ENCODE peak calls at places on chromosomes 11 and 22, in ten cellular contexts. One of them, this sample, is unnamed.
A peak's percentile ranks its signal among the peaks of the same experiment; 100 is the strongest.

GRCh38 chr11:14342906-14343305 is 16.1 kb downstream of the RRAS2 start:
- DNase-seq in SJSA1: no peak
- DNase-seq in GM23338: no peak
- DNase-seq in BE2C: no peak
- DNase-seq in bronchial epithelial cell: no peak
- DNase-seq in cardiac fibroblast: peak; percentile 52
- DNase-seq in PC-9: no peak
- DNase-seq in CD8-positive, alpha-beta memory T cell: no peak
- DNase-seq in fibroblast of lung: peak; percentile 57
- DNase-seq in cardiac muscle cell: no peak
- DNase-seq in this sample: no peak

GRCh38 chr11:126375726-126376125 is 20.2 kb downstream of the ST3GAL4 start:
- DNase-seq in SJSA1: peak; percentile 25
- DNase-seq in GM23338: no peak
- DNase-seq in BE2C: no peak
- DNase-seq in bronchial epithelial cell: peak; percentile 47
- DNase-seq in cardiac fibroblast: peak; percentile 84
- DNase-seq in PC-9: no peak
- DNase-seq in CD8-positive, alpha-beta memory T cell: no peak
- DNase-seq in fibroblast of lung: peak; percentile 64
- DNase-seq in cardiac muscle cell: no peak
- DNase-seq in this sample: no peak

GRCh38 chr11:111634981-111635705 is 32.9 kb downstream of the SIK2 start:
- DNase-seq in SJSA1: peak; percentile 82
- DNase-seq in GM23338: peak; percentile 17
- DNase-seq in BE2C: no peak
- DNase-seq in bronchial epithelial cell: peak; percentile 49
- DNase-seq in cardiac fibroblast: peak; percentile 34
- DNase-seq in PC-9: no peak
- DNase-seq in CD8-positive, alpha-beta memory T cell: no peak
- DNase-seq in fibroblast of lung: peak; percentile 80
- DNase-seq in cardiac muscle cell: no peak
- DNase-seq in this sample: no peak

GRCh38 chr11:100719362-100719761 is 32.3 kb downstream of the ARHGAP42 start:
- DNase-seq in SJSA1: no peak
- DNase-seq in GM23338: peak; percentile 71
- DNase-seq in BE2C: peak; percentile 53
- DNase-seq in bronchial epithelial cell: no peak
- DNase-seq in cardiac fibroblast: peak; percentile 65
- DNase-seq in PC-9: peak; percentile 40
- DNase-seq in CD8-positive, alpha-beta memory T cell: no peak
- DNase-seq in fibroblast of lung: peak; percentile 54
- DNase-seq in cardiac muscle cell: peak; percentile 26
- DNase-seq in this sample: no peak

GRCh38 chr22:30423296-30423958 is 2.1 kb upstream of the MTFP1 start:
- DNase-seq in SJSA1: no peak
- DNase-seq in GM23338: peak; percentile 87
- DNase-seq in BE2C: peak; percentile 30
- DNase-seq in bronchial epithelial cell: no peak
- DNase-seq in cardiac fibroblast: no peak
- DNase-seq in PC-9: no peak
- DNase-seq in CD8-positive, alpha-beta memory T cell: no peak
- DNase-seq in fibroblast of lung: no peak
- DNase-seq in cardiac muscle cell: peak; percentile 51
- DNase-seq in this sample: no peak

GRCh38 chr11:94181943-94182342 is 53.3 kb downstream of the PANX1 start:
- DNase-seq in SJSA1: no peak
- DNase-seq in GM23338: no peak
- DNase-seq in BE2C: no peak
- DNase-seq in bronchial epithelial cell: no peak
- DNase-seq in cardiac fibroblast: no peak
- DNase-seq in PC-9: no peak
- DNase-seq in CD8-positive, alpha-beta memory T cell: no peak
- DNase-seq in fibroblast of lung: no peak
- DNase-seq in cardiac muscle cell: no peak
- DNase-seq in this sample: no peak

GRCh38 chr11:57479925-57480324 is 19.6 kb downstream of the RTN4RL2 start:
- DNase-seq in SJSA1: no peak
- DNase-seq in GM23338: peak; percentile 57
- DNase-seq in BE2C: no peak
- DNase-seq in bronchial epithelial cell: no peak
- DNase-seq in cardiac fibroblast: no peak
- DNase-seq in PC-9: no peak
- DNase-seq in CD8-positive, alpha-beta memory T cell: no peak
- DNase-seq in fibroblast of lung: no peak
- DNase-seq in cardiac muscle cell: no peak
- DNase-seq in this sample: no peak

GRCh38 chr22:29004647-29005371 is 56.8 kb downstream of the C22orf31 start:
- DNase-seq in SJSA1: no peak
- DNase-seq in GM23338: peak; percentile 88
- DNase-seq in BE2C: peak; percentile 55
- DNase-seq in bronchial epithelial cell: peak; percentile 5
- DNase-seq in cardiac fibroblast: no peak
- DNase-seq in PC-9: no peak
- DNase-seq in CD8-positive, alpha-beta memory T cell: no peak
- DNase-seq in fibroblast of lung: peak; percentile 40
- DNase-seq in cardiac muscle cell: peak; percentile 88
- DNase-seq in this sample: no peak

GRCh38 chr11:35661539-35661938 is 1.0 kb upstream of the TRIM44 start:
- DNase-seq in SJSA1: no peak
- DNase-seq in GM23338: no peak
- DNase-seq in BE2C: no peak
- DNase-seq in bronchial epithelial cell: no peak
- DNase-seq in cardiac fibroblast: no peak
- DNase-seq in PC-9: no peak
- DNase-seq in CD8-positive, alpha-beta memory T cell: no peak
- DNase-seq in fibroblast of lung: no peak
- DNase-seq in cardiac muscle cell: no peak
- DNase-seq in this sample: no peak
- H3K4me3 ChIP-seq in SJSA1: peak overlapping the region; percentile 79
- H3K4me3 ChIP-seq in GM23338: peak overlapping the region; percentile 71
- H3K4me3 ChIP-seq in BE2C: no peak overlapping the region
- H3K4me3 ChIP-seq in bronchial epithelial cell: peak overlapping the region; percentile 59
- H3K4me3 ChIP-seq in cardiac fibroblast: peak overlapping the region; percentile 73
- H3K4me3 ChIP-seq in PC-9: peak overlapping the region; percentile 88
- H3K4me3 ChIP-seq in CD8-positive, alpha-beta memory T cell: peak overlapping the region; percentile 90
- H3K4me3 ChIP-seq in fibroblast of lung: peak overlapping the region; percentile 88
- H3K4me3 ChIP-seq in cardiac muscle cell: no peak overlapping the region
- H3K4me3 ChIP-seq in this sample: no peak overlapping the region

GRCh38 chr11:134036484-134037092 is 32.3 kb upstream of the JAM3 start:
- DNase-seq in SJSA1: no peak
- DNase-seq in GM23338: peak; percentile 78
- DNase-seq in BE2C: no peak
- DNase-seq in bronchial epithelial cell: no peak
- DNase-seq in cardiac fibroblast: no peak
- DNase-seq in PC-9: no peak
- DNase-seq in CD8-positive, alpha-beta memory T cell: peak; percentile 39
- DNase-seq in fibroblast of lung: no peak
- DNase-seq in cardiac muscle cell: no peak
- DNase-seq in this sample: no peak

GRCh38 chr11:134033276-134033675 is 35.6 kb upstream of the JAM3 start:
- DNase-seq in SJSA1: no peak
- DNase-seq in GM23338: no peak
- DNase-seq in BE2C: no peak
- DNase-seq in bronchial epithelial cell: no peak
- DNase-seq in cardiac fibroblast: no peak
- DNase-seq in PC-9: no peak
- DNase-seq in CD8-positive, alpha-beta memory T cell: no peak
- DNase-seq in fibroblast of lung: no peak
- DNase-seq in cardiac muscle cell: no peak
- DNase-seq in this sample: no peak

GRCh38 chr11:134032501-134033091 is 36.3 kb upstream of the JAM3 start:
- DNase-seq in SJSA1: no peak
- DNase-seq in GM23338: no peak
- DNase-seq in BE2C: peak; percentile 84
- DNase-seq in bronchial epithelial cell: no peak
- DNase-seq in cardiac fibroblast: no peak
- DNase-seq in PC-9: no peak
- DNase-seq in CD8-positive, alpha-beta memory T cell: peak; percentile 26
- DNase-seq in fibroblast of lung: peak; percentile 20
- DNase-seq in cardiac muscle cell: no peak
- DNase-seq in this sample: no peak

GRCh38 chr11:134033696-134034491 is 35.0 kb upstream of the JAM3 start:
- DNase-seq in SJSA1: peak; percentile 14
- DNase-seq in GM23338: peak; percentile 96
- DNase-seq in BE2C: peak; percentile 95
- DNase-seq in bronchial epithelial cell: peak; percentile 80
- DNase-seq in cardiac fibroblast: peak; percentile 88
- DNase-seq in PC-9: no peak
- DNase-seq in CD8-positive, alpha-beta memory T cell: peak; percentile 43
- DNase-seq in fibroblast of lung: peak; percentile 89
- DNase-seq in cardiac muscle cell: peak; percentile 93
- DNase-seq in this sample: no peak

DNA sequence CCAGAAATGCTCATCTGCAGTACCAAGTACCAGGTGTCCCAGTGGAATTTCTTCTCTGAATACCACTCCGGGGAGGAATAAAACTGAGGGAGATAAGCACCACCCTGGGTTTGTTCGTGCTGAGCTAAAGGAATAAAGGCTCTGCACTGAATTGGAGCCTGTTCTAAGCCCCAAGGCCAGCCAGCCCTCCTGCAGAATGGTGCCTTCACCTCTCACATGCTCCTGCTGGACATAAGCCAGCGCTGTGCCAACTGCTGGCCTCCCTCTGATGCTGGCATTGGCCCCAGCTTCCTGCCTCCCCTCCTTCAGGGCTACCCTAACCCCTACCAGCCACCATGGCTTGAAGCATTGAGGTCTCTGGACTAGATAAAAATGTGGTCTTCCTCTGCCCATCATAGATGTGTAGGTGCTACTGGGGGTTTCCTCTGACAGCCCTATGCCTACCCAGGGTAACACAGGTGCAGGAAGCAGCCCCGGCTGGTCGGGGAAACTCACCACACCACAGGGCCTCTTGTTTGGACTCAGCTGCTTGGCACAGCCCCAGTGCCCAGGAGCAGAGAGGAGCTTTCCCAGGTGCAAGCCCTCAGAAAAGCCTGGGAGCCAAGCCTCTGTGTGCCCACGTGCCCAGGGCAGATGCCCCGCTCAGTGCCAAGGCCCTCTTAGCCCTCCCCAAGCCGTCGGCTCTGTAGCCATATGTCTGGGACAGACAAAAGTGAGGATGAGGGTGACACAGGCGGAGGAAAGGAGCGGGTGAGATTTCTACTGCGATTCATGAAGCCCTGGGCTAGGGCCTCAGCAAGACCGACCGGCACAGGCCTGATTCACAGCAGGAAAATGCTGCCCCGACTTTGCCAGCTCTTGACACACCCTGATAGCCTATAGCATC is 34.1 kb upstream of the JAM3 start:
- DNase-seq in SJSA1: no peak
- DNase-seq in GM23338: no peak
- DNase-seq in BE2C: no peak
- DNase-seq in bronchial epithelial cell: peak; percentile 74
- DNase-seq in cardiac fibroblast: no peak
- DNase-seq in PC-9: no peak
- DNase-seq in CD8-positive, alpha-beta memory T cell: peak; percentile 38
- DNase-seq in fibroblast of lung: peak; percentile 22
- DNase-seq in cardiac muscle cell: no peak
- DNase-seq in this sample: no peak
- H3K4me3 ChIP-seq in SJSA1: no peak overlapping the region
- H3K4me3 ChIP-seq in GM23338: no peak overlapping the region
- H3K4me3 ChIP-seq in BE2C: no peak overlapping the region
- H3K4me3 ChIP-seq in bronchial epithelial cell: no peak overlapping the region
- H3K4me3 ChIP-seq in cardiac fibroblast: no peak overlapping the region
- H3K4me3 ChIP-seq in PC-9: no peak overlapping the region
- H3K4me3 ChIP-seq in CD8-positive, alpha-beta memory T cell: peak overlapping the region; percentile 19
- H3K4me3 ChIP-seq in fibroblast of lung: no peak overlapping the region
- H3K4me3 ChIP-seq in cardiac muscle cell: no peak overlapping the region
- H3K4me3 ChIP-seq in this sample: no peak overlapping the region

GRCh38 chr22:46538816-46539163 is 1.4 kb upstream of the CELSR1 start:
- DNase-seq in SJSA1: no peak
- DNase-seq in GM23338: no peak
- DNase-seq in BE2C: no peak
- DNase-seq in bronchial epithelial cell: peak; percentile 72
- DNase-seq in cardiac fibroblast: peak; percentile 31
- DNase-seq in PC-9: no peak
- DNase-seq in CD8-positive, alpha-beta memory T cell: no peak
- DNase-seq in fibroblast of lung: peak; percentile 71
- DNase-seq in cardiac muscle cell: no peak
- DNase-seq in this sample: peak; percentile 7

GRCh38 chr22:46537946-46538815 is 761 bp upstream of the CELSR1 start:
- DNase-seq in SJSA1: no peak
- DNase-seq in GM23338: peak; percentile 70
- DNase-seq in BE2C: peak; percentile 46
- DNase-seq in bronchial epithelial cell: peak; percentile 59
- DNase-seq in cardiac fibroblast: peak; percentile 43
- DNase-seq in PC-9: peak; percentile 57
- DNase-seq in CD8-positive, alpha-beta memory T cell: no peak
- DNase-seq in fibroblast of lung: peak; percentile 65
- DNase-seq in cardiac muscle cell: peak; percentile 72
- DNase-seq in this sample: no peak

GRCh38 chr22:46541536-46541935 is 4.1 kb upstream of the CELSR1 start:
- DNase-seq in SJSA1: no peak
- DNase-seq in GM23338: no peak
- DNase-seq in BE2C: no peak
- DNase-seq in bronchial epithelial cell: no peak
- DNase-seq in cardiac fibroblast: no peak
- DNase-seq in PC-9: no peak
- DNase-seq in CD8-positive, alpha-beta memory T cell: no peak
- DNase-seq in fibroblast of lung: no peak
- DNase-seq in cardiac muscle cell: no peak
- DNase-seq in this sample: no peak

GRCh38 chr22:46537221-46537945 is at the start of gene CELSR1:
- DNase-seq in SJSA1: no peak
- DNase-seq in GM23338: peak; percentile 71
- DNase-seq in BE2C: no peak
- DNase-seq in bronchial epithelial cell: peak; percentile 50
- DNase-seq in cardiac fibroblast: peak; percentile 22
- DNase-seq in PC-9: peak; percentile 89
- DNase-seq in CD8-positive, alpha-beta memory T cell: no peak
- DNase-seq in fibroblast of lung: peak; percentile 67
- DNase-seq in cardiac muscle cell: peak; percentile 84
- DNase-seq in this sample: no peak

GRCh38 chr22:46539169-46539568 is 1.7 kb upstream of the CELSR1 start:
- DNase-seq in SJSA1: no peak
- DNase-seq in GM23338: no peak
- DNase-seq in BE2C: no peak
- DNase-seq in bronchial epithelial cell: peak; percentile 68
- DNase-seq in cardiac fibroblast: no peak
- DNase-seq in PC-9: peak; percentile 58
- DNase-seq in CD8-positive, alpha-beta memory T cell: no peak
- DNase-seq in fibroblast of lung: no peak
- DNase-seq in cardiac muscle cell: no peak
- DNase-seq in this sample: no peak
- H3K4me3 ChIP-seq in SJSA1: no peak overlapping the region
- H3K4me3 ChIP-seq in GM23338: peak overlapping the region; percentile 64
- H3K4me3 ChIP-seq in BE2C: no peak overlapping the region
- H3K4me3 ChIP-seq in bronchial epithelial cell: peak overlapping the region; percentile 76
- H3K4me3 ChIP-seq in cardiac fibroblast: no peak overlapping the region
- H3K4me3 ChIP-seq in PC-9: peak overlapping the region; percentile 86
- H3K4me3 ChIP-seq in CD8-positive, alpha-beta memory T cell: no peak overlapping the region
- H3K4me3 ChIP-seq in fibroblast of lung: no peak overlapping the region
- H3K4me3 ChIP-seq in cardiac muscle cell: no peak overlapping the region
- H3K4me3 ChIP-seq in this sample: no peak overlapping the region

DNA sequence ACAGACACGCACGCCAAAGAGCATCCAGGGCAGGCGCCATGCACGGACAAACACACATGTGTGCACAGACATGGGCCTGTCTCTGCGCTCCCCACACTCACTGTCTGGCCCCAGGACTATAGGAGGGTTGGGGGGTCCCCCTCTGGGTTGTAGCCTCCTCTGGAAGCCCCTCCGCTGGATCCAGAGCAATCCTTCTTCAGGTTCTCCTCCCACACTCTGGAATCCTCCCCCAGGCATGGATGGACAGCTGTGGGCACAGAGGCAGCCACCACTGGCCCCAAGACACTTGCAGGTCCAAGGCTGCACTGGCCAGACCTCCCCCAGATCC is 2.5 kb upstream of the TBX10 start:
- DNase-seq in SJSA1: no peak
- DNase-seq in GM23338: no peak
- DNase-seq in BE2C: no peak
- DNase-seq in bronchial epithelial cell: no peak
- DNase-seq in cardiac fibroblast: no peak
- DNase-seq in PC-9: no peak
- DNase-seq in CD8-positive, alpha-beta memory T cell: no peak
- DNase-seq in fibroblast of lung: no peak
- DNase-seq in cardiac muscle cell: no peak
- DNase-seq in this sample: no peak
- H3K4me3 ChIP-seq in SJSA1: no peak overlapping the region
- H3K4me3 ChIP-seq in GM23338: no peak overlapping the region
- H3K4me3 ChIP-seq in BE2C: no peak overlapping the region
- H3K4me3 ChIP-seq in bronchial epithelial cell: no peak overlapping the region
- H3K4me3 ChIP-seq in cardiac fibroblast: no peak overlapping the region
- H3K4me3 ChIP-seq in PC-9: no peak overlapping the region
- H3K4me3 ChIP-seq in CD8-positive, alpha-beta memory T cell: no peak overlapping the region
- H3K4me3 ChIP-seq in fibroblast of lung: no peak overlapping the region
- H3K4me3 ChIP-seq in cardiac muscle cell: no peak overlapping the region
- H3K4me3 ChIP-seq in this sample: no peak overlapping the region